ENCODE peak calls at places on chromosomes 7 and 10, in four cellular contexts. A is PC-3, Z is SJSA1, M is hepatocyte. T is an unnamed sample.
A peak's percentile ranks its signal among the peaks of the same experiment; 100 is the strongest.

GRCh38 chr10:86664370-86665217 is 3.7 kb upstream of the LDB3 start:
- DNase-seq in A (no peak), Z (no peak), M (no peak), T (no peak)

GRCh38 chr10:32377458-32378370 is 30.8 kb upstream of the EPC1 start:
- DNase-seq in A (peak; percentile 59), Z (no peak), M (peak; percentile 32), T (no peak)

GRCh38 chr10:70762441-70763177 is 22.6 kb downstream of the TBATA start:
- DNase-seq in A (no peak), Z (no peak), M (no peak), T (peak; percentile 37)

GRCh38 chr7:66099551-66100407 is 14.9 kb upstream of the CRCP start:
- DNase-seq in A (peak; percentile 89), Z (peak; percentile 76), M (peak; percentile 80), T (peak; percentile 92)

GRCh38 chr7:96612034-96612433 is 97.6 kb downstream of the SEM1 start:
- DNase-seq in A (no peak), Z (no peak), M (no peak), T (no peak)

GRCh38 chr7:27740449-27741086 is 606 bp downstream of the TAX1BP1 start:
- DNase-seq in A (peak; percentile 94), Z (peak; percentile 62), M (peak; percentile 95), T (peak; percentile 91)

GRCh38 chr7:101746311-101746710 is 71.1 kb upstream of the CUX1 start:
- DNase-seq in A (no peak), Z (no peak), M (no peak), T (no peak)

GRCh38 chr10:49222170-49222569 is 34.0 kb upstream of the TMEM273 start:
- DNase-seq in A (peak; percentile 27), Z (no peak), M (no peak), T (no peak)

GRCh38 chr10:67818323-67818722 is 19.7 kb downstream of the DNAJC12 start:
- DNase-seq in A (peak; percentile 100), Z (no peak), M (peak; percentile 57), T (no peak)

GRCh38 chr7:64849250-64849923 is 53.7 kb upstream of the ZNF273 start:
- DNase-seq in A (peak; percentile 4), Z (no peak), M (no peak), T (no peak)

GRCh38 chr7:50733552-50733951 is 49.1 kb downstream of the GRB10 start:
- DNase-seq in A (peak; percentile 90), Z (no peak), M (peak; percentile 72), T (no peak)

GRCh38 chr7:47953822-47954221 is 5.6 kb upstream of the PKD1L1 start:
- DNase-seq in A (no peak), Z (peak; percentile 24), M (no peak), T (no peak)

GRCh38 chr10:89633484-89633883 is 11.6 kb downstream of the PANK1 start:
- DNase-seq in A (peak; percentile 67), Z (no peak), M (peak; percentile 48), T (no peak)

GRCh38 chr7:34750636-34751035 is 92.6 kb downstream of the NPSR1 start:
- DNase-seq in A (no peak), Z (no peak), M (no peak), T (no peak)

GRCh38 chr7:7416031-7416968 is 119.4 kb downstream of the COL28A1 start:
- DNase-seq in A (peak; percentile 33), Z (no peak), M (peak; percentile 74), T (no peak)

GRCh38 chr7:66840316-66840715 is 80.7 kb upstream of the TMEM248 start:
- DNase-seq in A (no peak), Z (no peak), M (no peak), T (peak; percentile 53)

GRCh38 chr7:131506597-131506996 is 49.8 kb downstream of the PODXL start:
- DNase-seq in A (no peak), Z (no peak), M (no peak), T (no peak)

GRCh38 chr7:34060548-34060947 is 155.2 kb downstream of the BMPER start:
- DNase-seq in A (no peak), Z (no peak), M (no peak), T (no peak)

GRCh38 chr7:47338031-47338430 is 243.9 kb downstream of the TNS3 start:
- DNase-seq in A (no peak), Z (no peak), M (no peak), T (no peak)

GRCh38 chr10:93074137-93074596 is 474 bp downstream of the CYP26A1 start:
- DNase-seq in A (peak; percentile 18), Z (peak; percentile 42), M (no peak), T (no peak)

GRCh38 chr10:82318533-82318932 is 443.5 kb downstream of the NRG3 start:
- DNase-seq in A (no peak), Z (no peak), M (no peak), T (no peak)

DNA sequence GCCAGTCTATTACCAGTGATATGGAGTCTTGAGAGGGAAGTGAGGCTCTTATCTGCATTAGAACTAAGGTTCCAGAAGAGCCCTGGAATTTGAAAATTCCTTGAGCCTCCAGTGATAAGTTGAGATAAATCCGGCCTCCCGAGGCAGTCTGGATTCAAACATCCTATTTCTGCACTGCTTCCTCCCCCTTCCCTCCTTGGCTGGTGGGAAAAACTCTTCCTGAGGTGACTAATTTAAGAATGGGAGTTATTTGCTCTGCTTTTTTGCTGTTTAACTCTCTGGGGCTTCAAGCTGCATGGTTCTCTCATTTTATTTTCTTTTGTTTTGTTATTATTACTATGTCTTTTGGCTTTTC is 7.7 kb upstream of the SEPTIN7 start:
- DNase-seq in A (no peak), Z (no peak), M (peak; percentile 12), T (no peak)
- H3K4me3 ChIP-seq in A (no peak overlapping the region), Z (no peak overlapping the region), M (no peak overlapping the region), T (no peak overlapping the region)

DNA sequence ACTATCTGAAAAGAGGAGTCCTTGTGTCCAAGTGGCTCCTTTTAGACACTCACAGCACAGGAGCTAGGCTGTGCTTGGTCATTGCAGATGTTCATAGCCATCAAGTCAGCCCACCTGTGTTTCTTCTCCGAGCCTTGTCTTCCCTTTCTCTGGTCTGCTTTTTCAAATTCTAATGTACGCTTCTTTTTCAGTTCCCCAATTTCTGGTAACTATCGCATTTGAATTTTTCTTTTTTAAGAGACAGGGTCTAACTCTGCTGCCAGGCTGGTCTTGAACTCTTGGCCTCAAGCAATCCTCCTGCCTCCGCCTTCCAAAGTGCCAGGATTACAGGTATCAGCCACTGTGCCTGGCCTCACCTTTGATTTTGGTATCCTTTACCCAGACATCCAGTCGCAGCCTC is 18.9 kb downstream of the APBB1IP start:
- DNase-seq in A (no peak), Z (no peak), M (no peak), T (no peak)
- H3K4me1 ChIP-seq in A (no peaks in the 10 kb centered on the region), Z (no peaks in the 10 kb centered on the region), M (no peaks in the 10 kb centered on the region), T (no peaks in the 10 kb centered on the region)

GRCh38 chr10:120987359-120987758 is 136.2 kb downstream of the WDR11 start:
- DNase-seq in A (no peak), Z (peak; percentile 8), M (no peak), T (no peak)
- H3K4me3 ChIP-seq in A (no peak overlapping the region), Z (no peak overlapping the region), M (no peak overlapping the region), T (no peak overlapping the region)

GRCh38 chr7:19119901-19120486 is 2.6 kb upstream of the TWIST1 start:
- DNase-seq in A (no peak), Z (no peak), M (no peak), T (no peak)
- H3K4me1 ChIP-seq in A (peaks cover 2% of the 10 kb centered on the region), Z (peaks cover 23% of the 10 kb centered on the region), M (no peaks in the 10 kb centered on the region), T (peaks cover 25% of the 10 kb centered on the region)

GRCh38 chr10:99975942-99976809 is 33.6 kb downstream of the DNMBP start:
- DNase-seq in A (no peak), Z (no peak), M (peak; percentile 58), T (no peak)
- H3K4me3 ChIP-seq in A (no peak overlapping the region), Z (no peak overlapping the region), M (no peak overlapping the region), T (no peak overlapping the region)

DNA sequence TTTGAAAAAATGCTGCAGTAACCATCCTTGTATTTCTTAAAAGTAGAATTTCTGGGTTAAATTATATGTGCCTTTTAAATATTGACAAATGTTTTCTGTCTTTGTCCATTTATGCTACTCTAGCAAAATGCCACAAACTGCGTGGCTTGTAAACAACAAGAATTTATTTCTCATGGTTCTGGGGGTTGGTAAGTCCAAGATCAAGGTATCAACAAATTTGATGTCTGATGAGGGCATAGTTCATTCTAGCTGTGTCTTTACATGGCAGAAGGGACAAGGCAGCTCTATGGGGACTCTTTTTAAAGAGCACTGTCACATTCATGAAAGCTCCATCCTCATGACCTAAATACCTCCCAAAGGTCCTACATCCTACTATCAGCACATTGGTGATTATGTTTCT is 27.7 kb downstream of the ZNF277 start:
- DNase-seq in A (no peak), Z (no peak), M (no peak), T (no peak)
- H3K4me1 ChIP-seq in A (peaks cover 39% of the 10 kb centered on the region), Z (no peaks in the 10 kb centered on the region), M (no peaks in the 10 kb centered on the region), T (no peaks in the 10 kb centered on the region)

GRCh38 chr7:105353752-105354328 is 34.9 kb downstream of the SRPK2 start:
- DNase-seq in A (no peak), Z (no peak), M (no peak), T (peak; percentile 71)

GRCh38 chr7:105350906-105351305 is 37.8 kb downstream of the SRPK2 start:
- DNase-seq in A (no peak), Z (no peak), M (no peak), T (no peak)

GRCh38 chr7:105352922-105353668 is 35.6 kb downstream of the SRPK2 start:
- DNase-seq in A (no peak), Z (no peak), M (no peak), T (no peak)

GRCh38 chr7:105354383-105354782 is 34.3 kb downstream of the SRPK2 start:
- DNase-seq in A (peak; percentile 9), Z (no peak), M (no peak), T (no peak)

DNA sequence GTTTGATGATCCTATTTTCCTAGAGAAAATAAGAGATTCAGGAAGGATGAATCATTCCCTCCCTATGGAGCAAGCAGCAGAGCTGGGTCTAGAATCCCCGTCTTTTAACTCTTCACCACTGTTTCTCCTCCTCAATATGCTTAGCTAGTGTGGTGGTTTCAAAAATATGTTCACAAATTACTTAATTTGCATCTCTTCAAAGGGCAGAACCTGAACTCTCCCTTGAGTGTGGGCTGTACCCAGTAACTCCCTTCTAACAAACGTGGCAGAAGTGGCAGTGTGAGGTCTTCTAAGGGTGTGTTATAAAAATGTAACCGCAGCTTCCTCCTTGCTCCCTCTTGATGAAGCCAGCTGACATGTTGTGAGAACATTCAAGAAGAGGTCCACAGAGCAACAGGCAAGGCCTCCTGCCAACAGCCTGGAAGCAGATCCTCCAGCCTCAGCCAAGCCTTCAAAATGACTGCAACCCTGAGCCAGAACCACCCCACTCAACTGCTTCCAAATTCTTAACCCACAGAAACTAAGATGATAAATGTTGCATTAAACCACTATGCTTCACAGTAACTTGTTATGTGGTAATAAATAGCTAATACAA is 36.6 kb downstream of the SRPK2 start:
- DNase-seq in A (peak; percentile 12), Z (peak; percentile 59), M (peak; percentile 39), T (peak; percentile 89)
- H3K4me3 ChIP-seq in A (no peak overlapping the region), Z (no peak overlapping the region), M (no peak overlapping the region), T (no peak overlapping the region)

DNA sequence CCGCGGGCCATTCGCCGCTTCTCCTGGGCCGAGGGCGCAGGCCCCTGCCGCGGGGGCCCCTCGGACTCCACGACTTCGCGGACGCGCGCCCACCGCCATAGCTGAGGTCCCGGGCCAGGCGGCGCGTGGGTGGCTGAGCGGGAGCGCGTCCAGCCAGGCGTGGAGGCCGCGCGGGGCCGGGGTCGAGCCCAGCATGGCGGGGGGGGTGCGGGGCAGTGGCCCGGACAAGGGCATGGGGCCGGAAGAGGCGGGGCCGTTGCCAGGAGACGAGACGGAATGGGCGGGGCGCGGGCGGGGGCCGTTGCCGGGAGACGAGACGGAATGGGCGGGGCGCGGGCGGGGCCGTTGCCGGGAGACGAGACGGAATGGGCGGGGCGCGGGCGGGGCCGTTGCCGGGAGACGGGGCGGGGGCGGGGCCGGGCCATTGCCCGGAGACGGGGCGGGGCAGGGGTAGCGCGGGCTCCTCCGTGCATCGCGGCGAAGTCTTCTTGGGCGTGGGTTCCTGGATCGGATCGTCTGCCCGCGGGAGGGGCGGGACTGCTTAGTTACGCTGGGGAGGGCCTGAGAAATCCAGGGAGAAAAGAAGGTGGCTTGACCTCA is 14.8 kb downstream of the ADAM8 start:
- DNase-seq in A (peak; percentile 61), Z (peak; percentile 87), M (peak; percentile 88), T (peak; percentile 93)
- H3K4me1 ChIP-seq in A (peaks cover 70% of the 10 kb centered on the region), Z (peaks cover 25% of the 10 kb centered on the region), M (peaks cover 17% of the 10 kb centered on the region), T (peaks cover 26% of the 10 kb centered on the region)